ENCODE peak calls at places on chromosomes 1 and 21, in nine cellular contexts. One of them, this sample, is unnamed.

GRCh38 chr1:23444104-23444533 is 19.6 kb upstream of the TCEA3 start:
- DNase-seq in GM12878: no peak
- DNase-seq in suprapubic skin: peak; percentile 93
- DNase-seq in esophagus muscularis mucosa: peak; percentile 96
- DNase-seq in transverse colon: peak; percentile 60
- DNase-seq in stomach: peak; percentile 38
- DNase-seq in A549: no peak
- DNase-seq in sigmoid colon: peak; percentile 95
- DNase-seq in upper lobe of left lung: no peak
- DNase-seq in this sample: peak; percentile 93

GRCh38 chr21:37257526-37257966 is 9.6 kb downstream of the VPS26C start:
- DNase-seq in upper lobe of left lung: no peak
- DNase-seq in suprapubic skin: no peak
- DNase-seq in stomach: no peak
- DNase-seq in esophagus muscularis mucosa: peak; percentile 89
- DNase-seq in A549: peak; percentile 42
- DNase-seq in transverse colon: peak; percentile 25
- DNase-seq in GM12878: no peak
- DNase-seq in sigmoid colon: no peak
- DNase-seq in this sample: no peak

GRCh38 chr1:230385173-230385480 is 41.0 kb downstream of the PGBD5 start:
- DNase-seq in esophagus muscularis mucosa: no peak
- DNase-seq in sigmoid colon: no peak
- DNase-seq in upper lobe of left lung: no peak
- DNase-seq in GM12878: no peak
- DNase-seq in stomach: no peak
- DNase-seq in A549: no peak
- DNase-seq in transverse colon: no peak
- DNase-seq in suprapubic skin: no peak
- DNase-seq in this sample: no peak

GRCh38 chr1:111480682-111481081 is 6.9 kb downstream of the C1orf162 start:
- DNase-seq in GM12878: no peak
- DNase-seq in suprapubic skin: no peak
- DNase-seq in sigmoid colon: no peak
- DNase-seq in stomach: no peak
- DNase-seq in upper lobe of left lung: no peak
- DNase-seq in esophagus muscularis mucosa: no peak
- DNase-seq in A549: no peak
- DNase-seq in transverse colon: no peak
- DNase-seq in this sample: no peak

GRCh38 chr1:233006108-233006507 is 55.7 kb downstream of the NTPCR start:
- DNase-seq in esophagus muscularis mucosa: no peak
- DNase-seq in GM12878: no peak
- DNase-seq in upper lobe of left lung: no peak
- DNase-seq in transverse colon: no peak
- DNase-seq in stomach: no peak
- DNase-seq in A549: no peak
- DNase-seq in sigmoid colon: no peak
- DNase-seq in suprapubic skin: no peak
- DNase-seq in this sample: no peak

GRCh38 chr1:18597159-18598042 is 33.2 kb upstream of the PAX7 start:
- DNase-seq in stomach: peak; percentile 67
- DNase-seq in sigmoid colon: peak; percentile 77
- DNase-seq in suprapubic skin: peak; percentile 84
- DNase-seq in GM12878: no peak
- DNase-seq in A549: peak; percentile 33
- DNase-seq in upper lobe of left lung: peak; percentile 80
- DNase-seq in esophagus muscularis mucosa: no peak
- DNase-seq in transverse colon: peak; percentile 54
- DNase-seq in this sample: peak; percentile 34

GRCh38 chr1:105608713-105609112 is 1447.8 kb upstream of the PRMT6 start:
- DNase-seq in esophagus muscularis mucosa: no peak
- DNase-seq in transverse colon: no peak
- DNase-seq in sigmoid colon: no peak
- DNase-seq in stomach: no peak
- DNase-seq in GM12878: no peak
- DNase-seq in upper lobe of left lung: no peak
- DNase-seq in A549: peak; percentile 0
- DNase-seq in suprapubic skin: no peak
- DNase-seq in this sample: no peak

GRCh38 chr1:221268295-221268694 is 389.1 kb downstream of the HLX start:
- DNase-seq in stomach: no peak
- DNase-seq in transverse colon: no peak
- DNase-seq in A549: no peak
- DNase-seq in upper lobe of left lung: no peak
- DNase-seq in GM12878: no peak
- DNase-seq in suprapubic skin: no peak
- DNase-seq in esophagus muscularis mucosa: no peak
- DNase-seq in sigmoid colon: no peak
- DNase-seq in this sample: no peak

GRCh38 chr1:1199961-1200875 is 6.2 kb downstream of the TNFRSF18 start:
- DNase-seq in upper lobe of left lung: peak; percentile 70
- DNase-seq in transverse colon: peak; percentile 11
- DNase-seq in sigmoid colon: no peak
- DNase-seq in GM12878: no peak
- DNase-seq in esophagus muscularis mucosa: no peak
- DNase-seq in suprapubic skin: no peak
- DNase-seq in A549: no peak
- DNase-seq in stomach: no peak
- DNase-seq in this sample: no peak

GRCh38 chr1:84259376-84259775 is 42.1 kb upstream of the SAMD13 start:
- DNase-seq in stomach: no peak
- DNase-seq in transverse colon: no peak
- DNase-seq in A549: no peak
- DNase-seq in upper lobe of left lung: no peak
- DNase-seq in suprapubic skin: no peak
- DNase-seq in GM12878: no peak
- DNase-seq in esophagus muscularis mucosa: no peak
- DNase-seq in sigmoid colon: no peak
- DNase-seq in this sample: no peak

GRCh38 chr1:234851450-234852438 is 241.8 kb upstream of the IRF2BP2 start:
- DNase-seq in stomach: no peak
- DNase-seq in transverse colon: no peak
- DNase-seq in GM12878: no peak
- DNase-seq in A549: peak; percentile 46
- DNase-seq in esophagus muscularis mucosa: no peak
- DNase-seq in suprapubic skin: no peak
- DNase-seq in sigmoid colon: no peak
- DNase-seq in upper lobe of left lung: no peak
- DNase-seq in this sample: no peak

GRCh38 chr1:240831922-240832321 is 220.0 kb upstream of the GREM2 start:
- DNase-seq in upper lobe of left lung: no peak
- DNase-seq in transverse colon: no peak
- DNase-seq in A549: no peak
- DNase-seq in suprapubic skin: no peak
- DNase-seq in stomach: no peak
- DNase-seq in sigmoid colon: no peak
- DNase-seq in GM12878: no peak
- DNase-seq in esophagus muscularis mucosa: no peak
- DNase-seq in this sample: no peak

GRCh38 chr21:46323227-46323709 is 402 bp downstream of the C21orf58 start:
- DNase-seq in stomach: no peak
- DNase-seq in GM12878: no peak
- DNase-seq in sigmoid colon: peak; percentile 74
- DNase-seq in transverse colon: no peak
- DNase-seq in suprapubic skin: peak; percentile 83
- DNase-seq in esophagus muscularis mucosa: no peak
- DNase-seq in upper lobe of left lung: no peak
- DNase-seq in A549: no peak
- DNase-seq in this sample: no peak

GRCh38 chr1:16614361-16615252 is 1.2 kb upstream of the NBPF1 start:
- DNase-seq in sigmoid colon: peak; percentile 71
- DNase-seq in stomach: peak; percentile 67
- DNase-seq in A549: no peak
- DNase-seq in esophagus muscularis mucosa: no peak
- DNase-seq in upper lobe of left lung: no peak
- DNase-seq in transverse colon: peak; percentile 24
- DNase-seq in GM12878: no peak
- DNase-seq in suprapubic skin: peak; percentile 83
- DNase-seq in this sample: no peak

GRCh38 chr1:172499636-172500141 is 33.3 kb upstream of the SUCO start:
- DNase-seq in stomach: no peak
- DNase-seq in transverse colon: peak; percentile 10
- DNase-seq in esophagus muscularis mucosa: no peak
- DNase-seq in upper lobe of left lung: no peak
- DNase-seq in sigmoid colon: no peak
- DNase-seq in suprapubic skin: no peak
- DNase-seq in GM12878: no peak
- DNase-seq in A549: peak; percentile 56
- DNase-seq in this sample: no peak

GRCh38 chr1:248858096-248858890 is 592 bp downstream of the ZNF692 start:
- DNase-seq in GM12878: no peak
- DNase-seq in stomach: peak; percentile 85
- DNase-seq in transverse colon: peak; percentile 79
- DNase-seq in sigmoid colon: peak; percentile 87
- DNase-seq in A549: peak; percentile 59
- DNase-seq in upper lobe of left lung: peak; percentile 92
- DNase-seq in esophagus muscularis mucosa: no peak
- DNase-seq in suprapubic skin: no peak
- DNase-seq in this sample: peak; percentile 32
- TF ChIP-seq POLR2A in GM12878: peak; percentile 79
- TF ChIP-seq POLR2A in stomach: no peak
- TF ChIP-seq POLR2A in transverse colon: peak; percentile 59
- TF ChIP-seq POLR2A in sigmoid colon: no peak
- TF ChIP-seq POLR2A in A549: peak; percentile 44
- TF ChIP-seq POLR2A in upper lobe of left lung: no peak
- TF ChIP-seq POLR2A in esophagus muscularis mucosa: no peak
- TF ChIP-seq POLR2A in suprapubic skin: no peak
- TF ChIP-seq POLR2A in this sample: no peak

DNA sequence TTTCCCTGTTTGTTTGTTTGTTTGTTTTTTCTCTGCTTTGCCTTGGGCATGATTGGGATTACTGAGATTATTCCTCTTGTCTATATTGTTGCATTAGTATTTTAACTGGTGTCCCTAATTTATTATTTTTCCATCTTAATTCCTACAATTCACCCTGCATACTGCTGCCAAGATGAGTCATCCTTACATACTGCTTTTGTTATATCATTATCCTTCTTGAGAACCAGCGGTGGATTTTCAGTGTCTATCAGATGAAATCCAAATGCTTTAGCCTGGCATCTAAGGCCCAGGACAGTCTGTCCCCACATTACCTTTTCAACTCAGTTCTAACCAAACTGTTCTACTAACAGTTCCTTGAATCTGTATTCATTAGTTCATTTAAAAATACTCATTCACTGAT is 101.7 kb downstream of the OLFML2B start:
- DNase-seq in transverse colon: no peak
- DNase-seq in A549: no peak
- DNase-seq in GM12878: no peak
- DNase-seq in suprapubic skin: no peak
- DNase-seq in upper lobe of left lung: no peak
- DNase-seq in esophagus muscularis mucosa: no peak
- DNase-seq in stomach: no peak
- DNase-seq in sigmoid colon: no peak
- DNase-seq in this sample: no peak
- TF ChIP-seq EP300 in transverse colon: no peak
- TF ChIP-seq EP300 in A549: no peak
- TF ChIP-seq EP300 in GM12878: no peak
- TF ChIP-seq EP300 in suprapubic skin: no peak
- TF ChIP-seq EP300 in upper lobe of left lung: no peak
- TF ChIP-seq EP300 in esophagus muscularis mucosa: no peak
- TF ChIP-seq EP300 in stomach: no peak
- TF ChIP-seq EP300 in sigmoid colon: no peak
- TF ChIP-seq EP300 in this sample: no peak

GRCh38 chr1:90851711-90852050 is 134.6 kb upstream of the BARHL2 start:
- DNase-seq in GM12878: no peak
- DNase-seq in sigmoid colon: no peak
- DNase-seq in stomach: no peak
- DNase-seq in A549: no peak
- DNase-seq in esophagus muscularis mucosa: no peak
- DNase-seq in transverse colon: no peak
- DNase-seq in upper lobe of left lung: no peak
- DNase-seq in suprapubic skin: no peak
- DNase-seq in this sample: no peak

GRCh38 chr1:90856608-90857007 is 139.5 kb upstream of the BARHL2 start:
- DNase-seq in GM12878: no peak
- DNase-seq in stomach: no peak
- DNase-seq in sigmoid colon: no peak
- DNase-seq in A549: no peak
- DNase-seq in transverse colon: no peak
- DNase-seq in esophagus muscularis mucosa: no peak
- DNase-seq in suprapubic skin: no peak
- DNase-seq in upper lobe of left lung: no peak
- DNase-seq in this sample: no peak

GRCh38 chr1:90854559-90854958 is 137.5 kb upstream of the BARHL2 start:
- DNase-seq in sigmoid colon: no peak
- DNase-seq in GM12878: no peak
- DNase-seq in A549: no peak
- DNase-seq in transverse colon: no peak
- DNase-seq in esophagus muscularis mucosa: no peak
- DNase-seq in upper lobe of left lung: no peak
- DNase-seq in stomach: no peak
- DNase-seq in suprapubic skin: no peak
- DNase-seq in this sample: no peak

GRCh38 chr1:90850181-90850924 is 133.3 kb upstream of the BARHL2 start:
- DNase-seq in sigmoid colon: no peak
- DNase-seq in esophagus muscularis mucosa: no peak
- DNase-seq in stomach: no peak
- DNase-seq in GM12878: no peak
- DNase-seq in upper lobe of left lung: peak; percentile 81
- DNase-seq in transverse colon: peak; percentile 28
- DNase-seq in suprapubic skin: no peak
- DNase-seq in A549: peak; percentile 8
- DNase-seq in this sample: no peak

DNA sequence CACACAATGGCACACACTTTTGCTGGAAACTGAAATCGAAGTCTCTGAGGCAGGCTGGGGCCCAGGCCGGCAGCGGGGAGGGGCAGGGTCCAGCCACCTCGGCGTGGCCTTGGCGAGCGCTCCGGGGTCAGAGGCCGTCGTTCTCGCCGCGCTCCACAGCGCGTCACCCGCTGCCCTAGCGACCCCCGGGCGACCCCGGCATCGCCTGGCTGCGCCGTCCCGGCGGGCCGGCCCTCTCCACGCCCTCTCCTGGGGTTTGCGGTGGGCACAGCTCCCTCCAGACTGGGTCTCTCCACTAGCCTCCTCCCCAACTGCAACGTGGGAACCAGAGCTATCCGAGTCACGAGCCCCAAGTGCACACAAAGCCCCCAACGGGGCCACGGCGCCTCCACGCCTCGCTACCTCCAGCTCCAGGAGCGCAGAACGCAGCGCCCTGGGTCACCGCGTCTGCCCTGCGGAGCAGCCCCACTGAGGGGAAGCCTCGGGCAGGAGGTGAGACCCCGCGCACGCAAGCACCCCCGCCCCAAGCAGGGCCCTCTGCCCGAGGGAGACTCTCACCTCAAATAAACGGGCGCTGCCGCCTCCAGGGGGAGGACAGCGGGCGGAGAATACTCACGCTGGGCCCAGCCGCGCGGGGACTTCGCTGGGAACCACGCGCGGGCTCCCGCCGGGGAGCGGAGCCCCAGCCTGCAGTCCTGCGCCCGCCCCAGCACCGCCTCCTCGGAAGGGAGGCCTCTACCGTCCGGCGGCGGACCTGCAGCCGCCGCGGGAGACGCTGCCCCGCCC is 134.0 kb upstream of the BARHL2 start:
- DNase-seq in A549: peak; percentile 69
- DNase-seq in upper lobe of left lung: peak; percentile 96
- DNase-seq in sigmoid colon: peak; percentile 88
- DNase-seq in stomach: peak; percentile 82
- DNase-seq in suprapubic skin: peak; percentile 85
- DNase-seq in GM12878: no peak
- DNase-seq in esophagus muscularis mucosa: no peak
- DNase-seq in transverse colon: peak; percentile 84
- DNase-seq in this sample: peak; percentile 55
- TF ChIP-seq POLR2A in A549: peak; percentile 46
- TF ChIP-seq POLR2A in upper lobe of left lung: no peak
- TF ChIP-seq POLR2A in sigmoid colon: no peak
- TF ChIP-seq POLR2A in stomach: no peak
- TF ChIP-seq POLR2A in suprapubic skin: no peak
- TF ChIP-seq POLR2A in GM12878: peak; percentile 25
- TF ChIP-seq POLR2A in esophagus muscularis mucosa: no peak
- TF ChIP-seq POLR2A in transverse colon: no peak
- TF ChIP-seq POLR2A in this sample: no peak

GRCh38 chr1:185603158-185603557 is 131.0 kb upstream of the HMCN1 start:
- DNase-seq in transverse colon: no peak
- DNase-seq in sigmoid colon: no peak
- DNase-seq in upper lobe of left lung: no peak
- DNase-seq in suprapubic skin: no peak
- DNase-seq in GM12878: peak; percentile 13
- DNase-seq in A549: no peak
- DNase-seq in esophagus muscularis mucosa: no peak
- DNase-seq in stomach: no peak
- DNase-seq in this sample: no peak
- TF ChIP-seq EP300 in transverse colon: no peak
- TF ChIP-seq EP300 in sigmoid colon: no peak
- TF ChIP-seq EP300 in upper lobe of left lung: no peak
- TF ChIP-seq EP300 in suprapubic skin: no peak
- TF ChIP-seq EP300 in GM12878: no peak
- TF ChIP-seq EP300 in A549: no peak
- TF ChIP-seq EP300 in esophagus muscularis mucosa: no peak
- TF ChIP-seq EP300 in stomach: no peak
- TF ChIP-seq EP300 in this sample: no peak